ENCODE peak calls at places on chromosomes 11 and 22, in five cellular contexts. P, T, V, W and A are unnamed samples.

GRCh38 chr11:121439337-121439736 is 12.8 kb upstream of the SORL1 start:
- DNase-seq in P (no peak), W (no peak), V (no peak), T (no peak), A (no peak)

GRCh38 chr22:41240377-41241132 is at the start of gene CHADL:
- DNase-seq in V (no peak), P (peak; percentile 87), T (no peak), W (peak; percentile 94), A (peak; percentile 95)

GRCh38 chr11:121757480-121758125 is 304.8 kb upstream of the SORL1-AS1 start:
- DNase-seq in W (no peak), T (no peak), V (no peak), P (no peak), A (no peak)

GRCh38 chr11:113384551-113384950 is 3.0 kb upstream of the ANKK1 start:
- DNase-seq in V (no peak), W (no peak), T (no peak), P (no peak), A (no peak)

GRCh38 chr11:44400431-44400830 is 90.5 kb upstream of the ALX4 start:
- DNase-seq in P (no peak), V (no peak), T (no peak), W (no peak), A (no peak)

GRCh38 chr11:114078423-114078822 is 18.9 kb downstream of the ZBTB16 start:
- DNase-seq in W (no peak), V (no peak), T (no peak), P (no peak), A (no peak)

GRCh38 chr22:42610211-42610610 is 4.5 kb downstream of the POLDIP3 start:
- DNase-seq in V (no peak), P (no peak), W (no peak), T (no peak), A (no peak)

GRCh38 chr22:33477131-33478111 is 419.2 kb upstream of the SYN3 start:
- DNase-seq in T (no peak), W (no peak), V (no peak), P (no peak), A (no peak)

GRCh38 chr11:65417702-65418430 is 4.7 kb upstream of the NEAT1 start:
- DNase-seq in P (no peak), V (peak; percentile 54), T (peak; percentile 30), W (no peak), A (no peak)

GRCh38 chr11:45017329-45017728 is 66.6 kb upstream of the TP53I11 start:
- DNase-seq in T (no peak), V (no peak), P (no peak), W (no peak), A (no peak)

GRCh38 chr11:1196516-1197391 is 26.1 kb upstream of the MUC5B start:
- DNase-seq in W (no peak), P (no peak), V (peak; percentile 6), T (no peak), A (no peak)

GRCh38 chr11:26904801-26905200 is 89.1 kb upstream of the FIBIN start:
- DNase-seq in V (no peak), P (no peak), T (no peak), W (no peak), A (no peak)

GRCh38 chr11:18671246-18671645 is 27.3 kb upstream of the TMEM86A start:
- DNase-seq in T (no peak), P (no peak), W (no peak), V (no peak), A (no peak)

GRCh38 chr22:30857103-30857502 is 111.5 kb downstream of the MORC2 start:
- DNase-seq in V (no peak), T (no peak), W (no peak), P (no peak), A (no peak)

GRCh38 chr11:119461250-119461963 is 38.4 kb upstream of the THY1 start:
- DNase-seq in W (no peak), P (no peak), T (no peak), V (no peak), A (no peak)

GRCh38 chr11:95521862-95522261 is 267.7 kb downstream of the FAM76B start:
- DNase-seq in P (no peak), W (no peak), T (no peak), V (no peak), A (no peak)

GRCh38 chr22:47550524-47551437 is 788.3 kb downstream of the TBC1D22A start:
- DNase-seq in V (no peak), T (no peak), W (no peak), P (no peak), A (no peak)

GRCh38 chr22:35401863-35402262 is 1.9 kb downstream of the MCM5 start:
- DNase-seq in W (no peak), T (no peak), P (no peak), V (no peak), A (no peak)

GRCh38 chr11:13362596-13363109 is 85.1 kb downstream of the BMAL1 start:
- DNase-seq in V (no peak), P (no peak), T (no peak), W (no peak), A (peak; percentile 32)

GRCh38 chr11:61793084-61793828 is 545 bp downstream of the FEN1 start:
- DNase-seq in T (no peak), P (no peak), V (no peak), W (no peak), A (no peak)

GRCh38 chr11:71086687-71087258 is 165.6 kb downstream of the SHANK2 start:
- DNase-seq in W (no peak), V (no peak), P (no peak), T (no peak), A (no peak)

GRCh38 chr22:21942407-21942895 is 10.2 kb downstream of the PPM1F start:
- DNase-seq in V (peak; percentile 90), T (no peak), W (no peak), P (no peak), A (no peak)

GRCh38 chr11:128694618-128695481 is 978 bp downstream of the FLI1 start:
- DNase-seq in T (no peak), W (no peak), V (peak; percentile 45), P (no peak), A (no peak)

GRCh38 chr11:55658031-55658573 is 3.9 kb upstream of the OR4C6 start:
- DNase-seq in T (no peak), V (no peak), W (no peak), P (no peak), A (no peak)

GRCh38 chr22:36136988-36137387 is 23.6 kb downstream of the APOL3 start:
- DNase-seq in T (no peak), W (no peak), V (no peak), P (no peak), A (no peak)

GRCh38 chr22:35008213-35008612 is 57.7 kb upstream of the ISX start:
- DNase-seq in T (no peak), W (no peak), P (no peak), V (no peak), A (no peak)

GRCh38 chr22:29195964-29196666 is 9.6 kb upstream of the EMID1 start:
- DNase-seq in W (no peak), P (no peak), V (no peak), T (no peak), A (no peak)

GRCh38 chr11:70861534-70861933 is 390.8 kb downstream of the SHANK2 start:
- DNase-seq in P (no peak), T (no peak), V (no peak), W (no peak), A (no peak)

GRCh38 chr11:111388431-111388830 is 9.4 kb upstream of the POU2AF1 start:
- DNase-seq in V (no peak), T (no peak), P (no peak), W (no peak), A (no peak)

GRCh38 chr11:113667801-113668200 is 38.3 kb downstream of the TMPRSS5 start:
- DNase-seq in W (no peak), V (no peak), P (no peak), T (no peak), A (no peak)

GRCh38 chr11:111775024-111775710 is 9.0 kb upstream of the PPP2R1B start:
- DNase-seq in W (no peak), P (no peak), T (no peak), V (peak; percentile 62), A (no peak)

GRCh38 chr22:45324186-45324775 is 14.5 kb downstream of the FAM118A start:
- DNase-seq in P (no peak), V (no peak), T (no peak), W (no peak), A (no peak)

GRCh38 chr22:47598864-47599263 is 836.4 kb downstream of the TBC1D22A start:
- DNase-seq in T (no peak), W (no peak), V (no peak), P (no peak), A (no peak)

GRCh38 chr11:45852712-45853101 is 5.4 kb downstream of the CRY2 start:
- DNase-seq in P (no peak), W (no peak), V (peak; percentile 63), T (no peak), A (no peak)